ENCODE peak calls at places on chromosomes 12 and 14, in six cellular contexts. G is HCT116, E is Calu3, X is Panc1, S is A549, P is heart right ventricle. V is an unnamed sample.

GRCh38 chr14:67674139-67674479 is 323 bp downstream of the VTI1B start:
- DNase-seq in S (peak; percentile 72), G (peak; percentile 28), X (no peak), P (peak; percentile 76), E (peak; percentile 83), V (peak; percentile 88)

GRCh38 chr12:68505915-68506314 is 104.8 kb upstream of the RAP1B start:
- DNase-seq in X (no peak), G (no peak), S (no peak), P (no peak), E (no peak), V (no peak)

GRCh38 chr14:75126679-75127473 is at the start of gene NEK9:
- DNase-seq in X (no peak), G (peak; percentile 83), S (peak; percentile 91), P (peak; percentile 94), E (peak; percentile 85), V (peak; percentile 92)

GRCh38 chr14:77314043-77314442 is 6.6 kb downstream of the POMT2 start:
- DNase-seq in X (peak; percentile 66), E (no peak), S (peak; percentile 84), G (no peak), P (no peak), V (no peak)

GRCh38 chr12:38384816-38385491 is 68.4 kb downstream of the ALG10B start:
- DNase-seq in G (no peak), S (peak; percentile 52), P (no peak), X (no peak), E (peak; percentile 77), V (peak; percentile 16)

GRCh38 chr12:22499445-22499844 is 44.9 kb downstream of the C2CD5 start:
- DNase-seq in G (no peak), P (no peak), X (no peak), E (no peak), S (no peak), V (no peak)

GRCh38 chr12:68259318-68259940 is 6.0 kb upstream of the IL22 start:
- DNase-seq in E (no peak), S (no peak), G (no peak), P (no peak), X (peak; percentile 43), V (no peak)

GRCh38 chr12:120365675-120366340 is 3.2 kb downstream of the MSI1 start:
- DNase-seq in S (no peak), E (no peak), G (no peak), P (no peak), X (no peak), V (no peak)

GRCh38 chr12:111152581-111152980 is 216.3 kb downstream of the PHETA1 start:
- DNase-seq in X (no peak), P (no peak), E (no peak), G (no peak), S (no peak), V (no peak)

GRCh38 chr12:71186571-71187288 is 28.9 kb upstream of the TSPAN8 start:
- DNase-seq in E (no peak), X (no peak), G (no peak), P (no peak), S (no peak), V (no peak)

GRCh38 chr12:110704750-110705149 is 15.8 kb upstream of the HVCN1 start:
- DNase-seq in P (no peak), S (peak; percentile 53), E (peak; percentile 62), G (peak; percentile 60), X (no peak), V (no peak)

GRCh38 chr14:46580941-46581671 is 70.5 kb downstream of the RPL10L start:
- DNase-seq in S (peak; percentile 67), P (no peak), G (peak; percentile 31), E (peak; percentile 50), X (no peak), V (peak; percentile 33)

GRCh38 chr14:93037354-93037753 is 78.4 kb downstream of the ITPK1 start:
- DNase-seq in E (peak; percentile 41), G (no peak), X (no peak), S (no peak), P (no peak), V (no peak)

GRCh38 chr12:96099986-96100385 is 64.6 kb upstream of the LTA4H start:
- DNase-seq in E (no peak), X (no peak), P (no peak), G (no peak), S (no peak), V (no peak)

GRCh38 chr14:38882533-38882932 is 220.5 kb downstream of the SEC23A start:
- DNase-seq in X (no peak), P (no peak), E (no peak), S (no peak), G (no peak), V (no peak)

GRCh38 chr12:54662028-54662427 is 13.9 kb upstream of the DCD start:
- DNase-seq in X (no peak), P (no peak), S (no peak), G (no peak), E (no peak), V (no peak)

GRCh38 chr12:54661048-54661447 is 12.9 kb upstream of the DCD start:
- DNase-seq in P (no peak), S (no peak), G (no peak), X (no peak), E (no peak), V (no peak)

GRCh38 chr12:54660320-54660962 is 12.3 kb upstream of the DCD start:
- DNase-seq in P (no peak), E (no peak), G (no peak), X (no peak), S (no peak), V (no peak)

GRCh38 chr12:54657048-54657696 is 9.0 kb upstream of the DCD start:
- DNase-seq in S (no peak), P (no peak), X (no peak), E (no peak), G (no peak), V (no peak)

DNA sequence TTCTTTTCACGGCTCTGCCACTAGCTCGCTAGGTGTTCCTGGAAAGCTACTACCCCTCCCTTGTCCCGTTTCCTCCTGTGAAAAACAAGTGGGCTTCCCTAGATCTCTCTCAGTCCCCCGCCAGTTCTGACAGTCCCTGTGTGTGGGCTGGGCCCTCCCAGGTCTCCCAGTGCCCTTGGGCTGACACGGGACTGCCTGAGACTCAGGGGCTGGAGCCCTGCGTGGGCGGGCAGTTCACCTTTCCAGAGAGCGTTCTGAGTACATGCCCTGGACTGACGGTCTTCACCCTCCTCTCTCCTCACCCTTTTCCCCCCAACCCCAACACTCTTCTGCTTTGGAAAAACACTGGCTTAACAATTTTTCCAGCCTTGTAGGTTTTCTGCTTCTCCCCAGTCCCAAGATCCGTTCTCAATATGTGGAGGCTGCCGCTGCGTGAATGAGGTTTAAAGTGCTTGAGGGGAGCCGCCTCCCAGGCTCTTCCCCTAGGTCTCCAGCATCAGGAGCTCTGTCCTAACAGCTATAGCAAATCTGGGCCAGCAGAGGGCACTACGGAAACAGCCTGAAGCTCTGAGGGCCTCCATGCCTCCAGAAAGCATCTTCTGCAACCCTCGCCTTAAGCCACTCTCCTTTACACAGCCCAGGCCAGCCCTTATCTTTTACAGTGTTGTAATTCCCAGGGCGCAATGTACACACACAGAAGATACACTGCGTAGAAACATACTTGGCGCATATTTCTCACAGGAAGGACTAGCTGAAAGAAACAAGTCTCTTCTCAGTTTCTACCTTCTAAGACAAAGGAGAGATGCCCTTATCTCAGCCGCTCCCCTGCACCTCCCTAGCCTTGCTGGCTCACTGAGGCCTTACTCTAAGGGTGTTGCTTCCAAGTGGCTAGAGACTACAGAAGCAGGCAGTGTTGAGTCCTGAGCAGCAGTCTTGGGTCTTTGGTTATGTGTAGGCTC is 10.4 kb upstream of the DCD start:
- DNase-seq in G (peak; percentile 60), E (peak; percentile 59), S (peak; percentile 62), X (peak; percentile 15), P (no peak), V (peak; percentile 69)
- TF ChIP-seq CTCF in G (peak; percentile 44), E (peak; percentile 37), S (peak; percentile 37), X (peak; percentile 82), P (peak; percentile 30), V (peak; percentile 50)

GRCh38 chr12:48940181-48940580 is 14.9 kb upstream of the FKBP11 start:
- DNase-seq in X (no peak), G (no peak), S (no peak), P (no peak), E (no peak), V (no peak)

GRCh38 chr12:48938805-48939204 is 13.5 kb upstream of the FKBP11 start:
- DNase-seq in E (no peak), X (no peak), G (no peak), S (no peak), P (no peak), V (no peak)

GRCh38 chr12:48936379-48936979 is 11.2 kb upstream of the FKBP11 start:
- DNase-seq in P (peak; percentile 69), G (peak; percentile 36), S (peak; percentile 72), X (no peak), E (peak; percentile 74), V (peak; percentile 90)

GRCh38 chr12:48934312-48934706 is 9.0 kb upstream of the FKBP11 start:
- DNase-seq in X (no peak), P (no peak), G (no peak), S (peak; percentile 42), E (no peak), V (no peak)

GRCh38 chr12:48937170-48937569 is 11.9 kb upstream of the FKBP11 start:
- DNase-seq in P (no peak), X (no peak), S (peak; percentile 39), E (no peak), G (no peak), V (no peak)
- TF ChIP-seq CTCF in P (no peak), X (no peak), S (peak; percentile 8), E (no peak), G (no peak), V (no peak)

GRCh38 chr14:106083082-106083481 is 556.7 kb downstream of the TMEM121 start:
- DNase-seq in S (no peak), X (peak; percentile 30), P (no peak), G (no peak), E (no peak), V (no peak)

DNA sequence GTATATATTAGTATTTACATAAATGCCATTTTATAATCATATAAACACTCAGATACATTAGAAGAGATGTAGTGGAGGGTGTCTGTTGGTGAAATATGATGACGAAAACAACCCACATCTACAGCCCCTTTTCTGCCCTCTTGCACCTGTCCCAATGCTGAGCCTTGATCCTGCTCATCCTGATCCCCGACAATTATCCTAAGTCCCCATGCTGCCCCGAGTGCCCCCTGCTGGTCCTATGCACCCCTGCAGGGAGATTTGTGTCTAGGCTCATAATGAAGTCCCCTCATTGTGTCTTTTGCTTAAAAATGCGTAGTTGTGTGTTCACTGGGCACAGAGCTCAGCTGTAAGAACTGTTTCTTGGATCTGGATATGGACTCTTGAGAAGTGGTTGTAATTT is 554.5 kb downstream of the TMEM121 start:
- DNase-seq in G (no peak), X (no peak), P (no peak), E (no peak), S (no peak), V (no peak)
- TF ChIP-seq CTCF in G (no peak), X (peak; percentile 41), P (no peak), E (no peak), S (no peak), V (no peak)

DNA sequence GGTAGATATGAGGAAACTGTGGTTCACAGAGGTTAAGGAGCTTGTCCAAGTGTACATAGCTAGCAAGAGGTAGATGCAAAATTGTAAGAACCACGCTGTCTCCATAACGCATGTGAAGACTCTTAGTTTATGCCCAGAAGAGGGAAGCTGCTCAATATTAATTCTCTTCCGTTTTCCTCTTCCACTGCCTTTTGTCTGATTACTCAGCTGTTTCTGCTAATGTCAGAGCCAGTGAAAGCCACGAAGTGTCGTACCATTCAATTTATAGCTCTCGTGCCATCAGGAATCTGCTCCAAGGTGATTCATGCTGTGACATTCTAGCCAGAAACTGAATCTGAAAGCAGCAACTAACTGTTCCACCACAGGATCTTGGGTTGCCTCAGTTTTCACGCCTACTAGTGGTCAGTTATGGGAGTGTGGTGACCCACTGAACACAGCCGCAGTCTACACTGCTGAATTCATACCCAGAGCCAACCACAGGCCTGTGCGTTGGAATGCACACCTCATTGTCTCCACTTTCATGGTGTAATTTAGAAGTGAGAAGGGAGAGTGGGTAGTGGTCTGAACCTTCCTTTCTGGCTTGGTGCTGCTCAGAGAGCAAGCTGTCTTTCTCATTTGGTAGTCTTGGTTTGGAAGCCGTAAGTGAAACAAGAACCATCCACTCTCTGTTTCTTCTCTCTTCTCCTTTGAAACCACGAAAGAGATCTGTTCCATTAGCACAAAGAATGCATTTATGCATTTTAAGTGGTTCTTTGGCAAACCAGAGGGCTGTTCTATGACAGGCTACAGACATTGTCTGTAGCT is 74.2 kb upstream of the NAP1L1 start:
- DNase-seq in X (peak; percentile 56), S (peak; percentile 75), G (peak; percentile 34), E (peak; percentile 78), P (peak; percentile 33), V (peak; percentile 57)
- TF ChIP-seq CTCF in X (peak; percentile 91), S (peak; percentile 75), G (peak; percentile 23), E (peak; percentile 73), P (peak; percentile 43), V (peak; percentile 84)

V was measured in glutamatergic neuron.